ENCODE peak calls at places on chromosomes 6 and 20, in six cellular contexts. One of them, this sample, is unnamed.

GRCh38 chr6:87714093-87714809 is 12.2 kb upstream of the AKIRIN2 start:
- DNase-seq in left ventricle myocardium inferior: no peak
- DNase-seq in activated CD8-positive, alpha-beta memory T cell treated with anti-CD3 and anti-CD28 coated beads for 24 hours: no peak
- DNase-seq in RPMI7951: peak; percentile 82
- DNase-seq in KBM-7: no peak
- DNase-seq in SW 1271: peak; percentile 10
- DNase-seq in this sample: no peak

GRCh38 chr20:2137552-2138201 is 36.0 kb downstream of the STK35 start:
- DNase-seq in left ventricle myocardium inferior: no peak
- DNase-seq in activated CD8-positive, alpha-beta memory T cell treated with anti-CD3 and anti-CD28 coated beads for 24 hours: no peak
- DNase-seq in RPMI7951: peak; percentile 96
- DNase-seq in KBM-7: no peak
- DNase-seq in SW 1271: no peak
- DNase-seq in this sample: no peak

GRCh38 chr6:163200299-163201093 is 214.0 kb upstream of the QKI start:
- DNase-seq in left ventricle myocardium inferior: no peak
- DNase-seq in activated CD8-positive, alpha-beta memory T cell treated with anti-CD3 and anti-CD28 coated beads for 24 hours: no peak
- DNase-seq in RPMI7951: no peak
- DNase-seq in KBM-7: no peak
- DNase-seq in SW 1271: no peak
- DNase-seq in this sample: no peak

GRCh38 chr20:51305316-51306052 is 237.0 kb downstream of the NFATC2 start:
- DNase-seq in left ventricle myocardium inferior: no peak
- DNase-seq in activated CD8-positive, alpha-beta memory T cell treated with anti-CD3 and anti-CD28 coated beads for 24 hours: no peak
- DNase-seq in RPMI7951: no peak
- DNase-seq in KBM-7: no peak
- DNase-seq in SW 1271: no peak
- DNase-seq in this sample: no peak

GRCh38 chr6:137451926-137452325 is 42.3 kb downstream of the OLIG3 start:
- DNase-seq in left ventricle myocardium inferior: no peak
- DNase-seq in activated CD8-positive, alpha-beta memory T cell treated with anti-CD3 and anti-CD28 coated beads for 24 hours: no peak
- DNase-seq in RPMI7951: no peak
- DNase-seq in KBM-7: no peak
- DNase-seq in SW 1271: no peak
- DNase-seq in this sample: no peak

GRCh38 chr6:26199773-26200728 is 112.8 kb downstream of the HFE start:
- DNase-seq in left ventricle myocardium inferior: no peak
- DNase-seq in activated CD8-positive, alpha-beta memory T cell treated with anti-CD3 and anti-CD28 coated beads for 24 hours: no peak
- DNase-seq in RPMI7951: peak; percentile 49
- DNase-seq in KBM-7: no peak
- DNase-seq in SW 1271: no peak
- DNase-seq in this sample: no peak

GRCh38 chr6:20025681-20026080 is 186.6 kb downstream of the MBOAT1 start:
- DNase-seq in left ventricle myocardium inferior: no peak
- DNase-seq in activated CD8-positive, alpha-beta memory T cell treated with anti-CD3 and anti-CD28 coated beads for 24 hours: no peak
- DNase-seq in RPMI7951: no peak
- DNase-seq in KBM-7: no peak
- DNase-seq in SW 1271: no peak
- DNase-seq in this sample: no peak

GRCh38 chr20:37992802-37993538 is 40.3 kb downstream of the TTI1 start:
- DNase-seq in left ventricle myocardium inferior: peak; percentile 39
- DNase-seq in activated CD8-positive, alpha-beta memory T cell treated with anti-CD3 and anti-CD28 coated beads for 24 hours: no peak
- DNase-seq in RPMI7951: peak; percentile 91
- DNase-seq in KBM-7: peak; percentile 79
- DNase-seq in SW 1271: peak; percentile 30
- DNase-seq in this sample: no peak

GRCh38 chr6:21586760-21587181 is 6.8 kb upstream of the SOX4 start:
- DNase-seq in left ventricle myocardium inferior: no peak
- DNase-seq in activated CD8-positive, alpha-beta memory T cell treated with anti-CD3 and anti-CD28 coated beads for 24 hours: no peak
- DNase-seq in RPMI7951: no peak
- DNase-seq in KBM-7: no peak
- DNase-seq in SW 1271: no peak
- DNase-seq in this sample: no peak

GRCh38 chr20:38863024-38863851 is 57.7 kb downstream of the PPP1R16B start:
- DNase-seq in left ventricle myocardium inferior: no peak
- DNase-seq in activated CD8-positive, alpha-beta memory T cell treated with anti-CD3 and anti-CD28 coated beads for 24 hours: peak; percentile 78
- DNase-seq in RPMI7951: no peak
- DNase-seq in KBM-7: peak; percentile 78
- DNase-seq in SW 1271: no peak
- DNase-seq in this sample: peak; percentile 62

GRCh38 chr20:63574156-63574828 is at the start of gene HELZ2:
- DNase-seq in left ventricle myocardium inferior: peak; percentile 82
- DNase-seq in activated CD8-positive, alpha-beta memory T cell treated with anti-CD3 and anti-CD28 coated beads for 24 hours: peak; percentile 73
- DNase-seq in RPMI7951: peak; percentile 79
- DNase-seq in KBM-7: no peak
- DNase-seq in SW 1271: peak; percentile 78
- DNase-seq in this sample: peak; percentile 59

GRCh38 chr6:6806793-6807518 is 218.4 kb downstream of the LY86 start:
- DNase-seq in left ventricle myocardium inferior: peak; percentile 61
- DNase-seq in activated CD8-positive, alpha-beta memory T cell treated with anti-CD3 and anti-CD28 coated beads for 24 hours: peak; percentile 32
- DNase-seq in RPMI7951: no peak
- DNase-seq in KBM-7: peak; percentile 81
- DNase-seq in SW 1271: no peak
- DNase-seq in this sample: no peak

GRCh38 chr6:125031385-125031784 is 69.1 kb downstream of the RNF217 start:
- DNase-seq in left ventricle myocardium inferior: no peak
- DNase-seq in activated CD8-positive, alpha-beta memory T cell treated with anti-CD3 and anti-CD28 coated beads for 24 hours: no peak
- DNase-seq in RPMI7951: no peak
- DNase-seq in KBM-7: no peak
- DNase-seq in SW 1271: no peak
- DNase-seq in this sample: no peak

GRCh38 chr6:32189082-32189741 is 790 bp downstream of the PBX2 start:
- DNase-seq in left ventricle myocardium inferior: no peak
- DNase-seq in activated CD8-positive, alpha-beta memory T cell treated with anti-CD3 and anti-CD28 coated beads for 24 hours: no peak
- DNase-seq in RPMI7951: no peak
- DNase-seq in KBM-7: no peak
- DNase-seq in SW 1271: no peak
- DNase-seq in this sample: no peak

GRCh38 chr6:29749668-29750067 is 26.4 kb downstream of the HLA-F start:
- DNase-seq in left ventricle myocardium inferior: no peak
- DNase-seq in activated CD8-positive, alpha-beta memory T cell treated with anti-CD3 and anti-CD28 coated beads for 24 hours: no peak
- DNase-seq in RPMI7951: no peak
- DNase-seq in KBM-7: peak; percentile 5
- DNase-seq in SW 1271: no peak
- DNase-seq in this sample: no peak